ENCODE peak calls at places on chromosome 14, in four cellular contexts. V, M, N and T are unnamed samples.

GRCh38 chr14:31949709-31950108 is 127.4 kb upstream of the ARHGAP5 start:
- DNase-seq in V (no peak), M (no peak), N (no peak), T (no peak)

GRCh38 chr14:31025335-31026075 is at the start of gene AP4S1:
- DNase-seq in V (peak), M (no peak), N (peak), T (peak)

GRCh38 chr14:27605298-27605697 is 1007.5 kb upstream of the NOVA1 start:
- DNase-seq in V (no peak), M (no peak), N (no peak), T (no peak)

GRCh38 chr14:50619569-50620141 is 48.5 kb downstream of the SAV1 start:
- DNase-seq in V (peak), M (no peak), N (no peak), T (no peak)

GRCh38 chr14:93239869-93240677 is 33.0 kb downstream of the UBR7 start:
- DNase-seq in V (no peak), M (no peak), N (no peak), T (no peak)

GRCh38 chr14:67442139-67442906 is 30.4 kb upstream of the PLEK2 start:
- DNase-seq in V (no peak), M (no peak), N (no peak), T (no peak)

GRCh38 chr14:75176142-75176820 is at the start of gene TMED10:
- DNase-seq in V (peak), M (peak), N (peak), T (peak)

GRCh38 chr14:32826404-32827082 is 112.1 kb upstream of the NPAS3 start:
- DNase-seq in V (no peak), M (no peak), N (no peak), T (no peak)

GRCh38 chr14:37062191-37062803 is 110.1 kb downstream of the SLC25A21 start:
- DNase-seq in V (no peak), M (no peak), N (no peak), T (no peak)

GRCh38 chr14:85534435-85534834 is 4.5 kb downstream of the FLRT2 start:
- DNase-seq in V (peak), M (no peak), N (no peak), T (peak)

GRCh38 chr14:50403433-50403832 is 6.8 kb upstream of the CDKL1 start:
- DNase-seq in V (peak), M (no peak), N (no peak), T (no peak)

GRCh38 chr14:72714094-72714493 is 179.8 kb downstream of the DPF3 start:
- DNase-seq in V (no peak), M (no peak), N (peak), T (no peak)

GRCh38 chr14:100628225-100628624 is 41.0 kb upstream of the BEGAIN start:
- DNase-seq in V (no peak), M (no peak), N (no peak), T (no peak)

GRCh38 chr14:101018561-101019290 is 115.2 kb upstream of the RTL1 start:
- DNase-seq in V (no peak), M (no peak), N (peak), T (peak)

GRCh38 chr14:29111554-29111953 is 345.0 kb downstream of the FOXG1 start:
- DNase-seq in V (peak), M (no peak), N (no peak), T (no peak)

GRCh38 chr14:103442288-103442687 is 57.1 kb downstream of the MARK3 start:
- DNase-seq in V (no peak), M (no peak), N (no peak), T (no peak)

GRCh38 chr14:101830271-101830670 is 68.8 kb downstream of the PPP2R5C start:
- DNase-seq in V (no peak), M (no peak), N (no peak), T (no peak)

GRCh38 chr14:103943673-103944072 is 1.3 kb upstream of the RD3L start:
- DNase-seq in V (no peak), M (no peak), N (no peak), T (no peak)

GRCh38 chr14:92437729-92438280 is 75.8 kb upstream of the RIN3 start:
- DNase-seq in V (no peak), M (no peak), N (no peak), T (no peak)

GRCh38 chr14:77098470-77099353 is 654 bp downstream of the CIPC start:
- DNase-seq in V (peak), M (no peak), N (peak), T (peak)

GRCh38 chr14:88005978-88006851 is 1.3 kb downstream of the GPR65 start:
- DNase-seq in V (no peak), M (no peak), N (peak), T (no peak)

GRCh38 chr14:94407906-94408305 is 19.5 kb upstream of the SERPINA1 start:
- DNase-seq in V (no peak), M (no peak), N (no peak), T (no peak)
- TF ChIP-seq POLR2AphosphoS5 in V (no peak), M (no peak), N (no peak), T (no peak)

GRCh38 chr14:58656671-58657411 is 19.1 kb downstream of the DACT1 start:
- DNase-seq in V (no peak), M (no peak), N (no peak), T (no peak)

GRCh38 chr14:58647777-58648176 is 10.0 kb downstream of the DACT1 start:
- DNase-seq in V (no peak), M (no peak), N (no peak), T (no peak)

GRCh38 chr14:58645641-58646040 is 7.9 kb downstream of the DACT1 start:
- DNase-seq in V (no peak), M (no peak), N (no peak), T (no peak)

GRCh38 chr14:58646479-58646878 is 8.7 kb downstream of the DACT1 start:
- DNase-seq in V (no peak), M (no peak), N (no peak), T (no peak)

DNA sequence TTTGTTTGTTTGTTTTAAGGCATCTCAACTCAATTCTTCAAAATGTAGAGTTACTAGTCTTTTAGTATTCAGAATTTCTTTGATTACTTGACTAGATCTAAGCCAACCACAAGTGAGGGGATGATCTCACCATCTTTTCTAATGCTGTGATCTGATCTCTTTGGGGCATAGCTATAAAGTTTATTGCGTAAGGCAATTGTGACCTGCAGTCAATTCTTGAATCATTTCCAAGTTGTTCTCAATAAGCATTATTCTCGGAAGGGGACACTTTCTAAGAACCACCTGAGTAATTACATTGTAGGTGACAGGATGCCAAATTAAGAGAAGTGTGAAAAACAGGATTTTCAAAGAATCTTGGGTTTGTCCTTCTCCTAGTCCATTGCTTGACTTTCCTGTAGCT is 13.1 kb downstream of the DACT1 start:
- DNase-seq in V (no peak), M (no peak), N (no peak), T (no peak)
- TF ChIP-seq CTCF in V (no peak), M (no peak), N (no peak), T (no peak)

GRCh38 chr14:23640524-23641141 is 4.5 kb downstream of the DHRS2 start:
- DNase-seq in V (no peak), M (no peak), N (peak), T (peak)
- TF ChIP-seq POLR2AphosphoS5 in V (no peak), M (no peak), N (no peak), T (peak)

DNA sequence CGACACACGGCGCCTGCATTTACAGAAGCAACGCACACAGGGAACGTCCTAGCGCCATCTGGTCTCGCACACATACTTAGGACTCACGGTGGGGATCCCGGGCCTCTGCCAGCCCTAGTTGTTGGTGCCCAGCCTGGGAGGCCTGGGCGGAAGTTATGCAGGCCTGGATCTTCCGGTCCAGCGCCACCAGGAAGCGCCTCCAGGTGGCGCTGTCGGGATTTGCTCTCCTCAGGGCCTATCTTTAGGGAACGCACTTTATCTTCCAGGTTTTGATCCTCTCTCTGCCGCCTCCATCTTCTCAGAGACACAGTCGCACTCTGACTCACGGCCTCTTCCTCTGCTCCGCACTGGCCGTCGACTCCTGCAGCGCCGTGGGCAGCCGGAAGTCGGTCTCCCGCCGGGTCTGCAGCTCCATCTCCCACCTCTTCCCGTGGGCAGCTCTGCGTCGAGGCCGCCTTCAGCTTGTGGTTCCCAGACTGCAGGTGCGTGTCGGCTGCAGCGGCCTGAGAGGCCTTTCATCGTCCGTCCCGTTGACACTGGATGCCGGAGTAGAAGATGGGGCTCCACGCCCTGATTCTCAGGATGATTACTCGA is 760.4 kb downstream of the TMEM121 start:
- DNase-seq in V (no peak), M (no peak), N (no peak), T (no peak)
- TF ChIP-seq CTCF in V (no peak), M (peak), N (no peak), T (no peak)

GRCh38 chr14:68783408-68784297 is 9.2 kb downstream of the ZFP36L1 start:
- DNase-seq in V (no peak), M (no peak), N (peak), T (no peak)
- TF ChIP-seq POLR2AphosphoS5 in V (no peak), M (no peak), N (peak), T (no peak)

GRCh38 chr14:35349966-35350365 is 54.6 kb downstream of the NFKBIA start:
- DNase-seq in V (no peak), M (no peak), N (no peak), T (no peak)

GRCh38 chr14:35351897-35352273 is 52.7 kb downstream of the NFKBIA start:
- DNase-seq in V (no peak), M (no peak), N (no peak), T (no peak)

GRCh38 chr14:35347323-35348043 is 55.3 kb downstream of the PSMA6 start:
- DNase-seq in V (no peak), M (no peak), N (peak), T (no peak)

GRCh38 chr14:35351497-35351896 is 53.1 kb downstream of the NFKBIA start:
- DNase-seq in V (no peak), M (no peak), N (no peak), T (no peak)

DNA sequence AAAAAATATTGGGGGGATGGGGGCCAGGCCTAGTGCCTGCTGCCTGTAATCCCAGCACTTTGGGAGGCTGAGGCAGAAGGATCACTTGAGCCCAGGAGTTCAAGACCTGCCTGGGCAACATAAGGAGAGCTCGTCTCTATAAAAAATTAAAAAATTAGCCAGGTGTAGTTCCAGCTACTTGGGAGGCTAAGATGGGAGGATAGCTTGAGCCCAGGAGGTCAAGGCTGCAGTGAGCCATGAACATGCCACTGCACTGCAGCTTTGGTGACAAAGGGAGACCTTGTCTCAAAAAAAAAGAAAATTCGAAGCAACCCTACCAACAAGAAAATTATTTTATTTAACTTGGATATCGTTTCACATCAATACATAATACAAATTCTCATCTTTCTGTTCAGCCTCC is 55.1 kb downstream of the NFKBIA start:
- DNase-seq in V (no peak), M (no peak), N (no peak), T (no peak)
- TF ChIP-seq CTCF in V (no peak), M (no peak), N (no peak), T (no peak)

GRCh38 chr14:73752297-73752992 is 38.3 kb upstream of the PNMA1 start:
- DNase-seq in V (peak), M (no peak), N (peak), T (peak)

GRCh38 chr14:73754911-73755360 is 40.8 kb upstream of the PNMA1 start:
- DNase-seq in V (peak), M (no peak), N (peak), T (peak)

GRCh38 chr14:73753043-73753886 is 39.1 kb upstream of the PNMA1 start:
- DNase-seq in V (peak), M (no peak), N (peak), T (no peak)

GRCh38 chr14:73755434-73756014 is 41.3 kb upstream of the PNMA1 start:
- DNase-seq in V (peak), M (no peak), N (peak), T (peak)

GRCh38 chr14:73753887-73754880 is 40.0 kb upstream of the PNMA1 start:
- DNase-seq in V (peak), M (no peak), N (peak), T (no peak)
- TF ChIP-seq POLR2AphosphoS5 in V (no peak), M (no peak), N (peak), T (no peak)

GRCh38 chr14:71290960-71291466 is 383.8 kb downstream of the PCNX1 start:
- DNase-seq in V (peak), M (no peak), N (peak), T (no peak)
- TF ChIP-seq CTCF in V (no peak), M (no peak), N (no peak), T (no peak)

DNA sequence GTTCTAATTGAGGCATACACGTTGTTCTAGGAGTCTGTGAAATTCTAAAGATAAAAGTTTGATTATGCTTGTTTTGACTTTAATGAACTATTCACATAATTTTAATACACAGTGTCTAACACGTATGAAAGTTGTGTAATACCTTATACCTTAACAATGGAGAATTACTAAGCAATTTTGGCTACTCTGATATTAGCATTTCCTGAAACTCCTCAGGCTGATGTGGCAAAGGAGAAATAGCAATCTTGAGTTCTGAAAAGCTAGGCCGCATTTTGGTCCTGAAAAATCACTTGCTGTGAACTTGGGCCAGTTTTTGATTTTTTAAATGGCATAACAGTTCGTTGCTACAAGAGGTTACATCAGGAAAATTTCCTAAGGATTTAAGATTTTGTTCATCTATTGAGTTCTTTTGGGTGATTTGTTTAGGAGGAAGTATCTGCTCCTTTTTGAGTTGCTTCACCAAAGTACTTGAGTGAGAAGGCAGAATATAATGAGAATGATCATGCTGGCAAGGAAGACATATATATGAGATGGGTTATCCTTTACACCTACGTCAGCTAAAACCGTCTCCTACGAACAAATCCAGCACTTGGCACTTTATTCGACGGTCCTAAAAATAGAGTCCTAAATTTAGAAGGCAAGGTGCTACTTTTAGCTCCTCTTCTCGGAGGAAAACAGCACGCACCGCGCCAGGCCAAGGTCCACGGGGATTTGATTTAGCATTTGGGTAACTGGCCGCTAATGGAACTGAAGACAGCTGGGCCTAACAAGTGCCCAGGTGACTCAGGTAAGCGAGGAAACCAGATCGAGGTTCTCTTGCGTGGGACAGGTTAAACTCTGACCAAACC is 32.2 kb downstream of the MIA2 start:
- DNase-seq in V (peak), M (no peak), N (no peak), T (no peak)
- TF ChIP-seq POLR2AphosphoS5 in V (no peak), M (no peak), N (peak), T (no peak)

DNA sequence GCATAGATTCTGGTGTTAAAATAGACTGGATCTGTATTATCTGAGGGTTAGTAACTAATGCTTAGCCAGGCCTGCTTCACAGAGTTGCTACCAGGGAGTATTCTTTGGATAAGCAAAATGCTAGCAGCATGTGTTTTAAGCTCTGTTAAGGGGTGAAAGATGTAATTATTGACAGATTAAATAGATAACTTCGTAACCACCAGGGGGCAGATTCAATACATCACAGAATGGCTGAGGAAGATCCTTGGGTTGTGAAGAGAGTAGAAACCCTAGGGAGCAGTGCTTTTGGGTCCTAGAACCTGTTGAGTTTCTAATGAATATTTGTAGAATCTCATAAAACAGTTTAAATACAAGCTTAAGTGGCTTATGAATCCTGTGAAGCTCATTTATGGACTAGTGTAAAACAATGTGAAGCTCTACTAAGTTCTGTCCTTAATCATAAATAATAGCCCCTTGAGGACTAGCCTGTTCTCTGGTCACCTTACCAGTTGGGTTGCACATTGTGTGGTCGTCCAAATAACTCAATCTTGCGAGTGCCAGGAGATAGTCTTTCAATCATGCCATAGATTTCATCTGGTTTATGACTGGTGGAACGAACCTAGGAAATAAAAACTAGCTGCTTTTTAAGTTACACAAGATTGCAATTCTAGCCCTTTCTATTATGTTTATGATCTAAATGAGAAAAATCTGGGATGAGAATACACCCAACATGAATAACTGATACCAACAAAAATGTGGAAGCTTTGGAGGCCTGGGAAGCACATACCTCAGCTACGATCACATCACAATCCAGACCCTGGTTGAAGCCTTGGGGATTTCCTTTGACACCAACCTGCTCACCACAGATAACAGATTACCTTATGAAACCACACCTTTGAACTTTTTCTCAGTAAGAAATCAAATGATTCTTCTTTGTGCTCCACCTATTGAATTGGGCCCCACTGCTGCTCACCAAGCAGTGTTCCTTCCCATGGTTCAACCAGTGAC is 12.3 kb downstream of the METTL3 start:
- DNase-seq in V (peak), M (no peak), N (no peak), T (peak)
- TF ChIP-seq CTCF in V (peak), M (no peak), N (peak), T (peak)